ENCODE peak calls at places on chromosomes 7 and 10, in five cellular contexts. One of them, this sample, is unnamed.

GRCh38 chr7:137848095-137848494 is 1.3 kb upstream of the DGKI start:
- DNase-seq in A172: no peak
- DNase-seq in H7: no peak
- DNase-seq in activated CD8-positive, alpha-beta memory T cell treated with anti-CD3 and anti-CD28 coated beads for 1 hour: no peak
- DNase-seq in activated CD4-positive, alpha-beta T cell treated with anti-CD3 and anti-CD28 coated beads, Interleukin-2, amount 10 ng/mL, durations not matched to agents 24 days and 14 days: no peak
- DNase-seq in this sample: no peak

GRCh38 chr10:554182-554848 is 135.2 kb downstream of the DIP2C start:
- DNase-seq in A172: peak
- DNase-seq in H7: no peak
- DNase-seq in activated CD8-positive, alpha-beta memory T cell treated with anti-CD3 and anti-CD28 coated beads for 1 hour: no peak
- DNase-seq in activated CD4-positive, alpha-beta T cell treated with anti-CD3 and anti-CD28 coated beads, Interleukin-2, amount 10 ng/mL, durations not matched to agents 24 days and 14 days: no peak
- DNase-seq in this sample: no peak

GRCh38 chr7:27482219-27482618 is 180.5 kb downstream of the HIBADH start:
- DNase-seq in A172: no peak
- DNase-seq in H7: no peak
- DNase-seq in activated CD8-positive, alpha-beta memory T cell treated with anti-CD3 and anti-CD28 coated beads for 1 hour: no peak
- DNase-seq in activated CD4-positive, alpha-beta T cell treated with anti-CD3 and anti-CD28 coated beads, Interleukin-2, amount 10 ng/mL, durations not matched to agents 24 days and 14 days: no peak
- DNase-seq in this sample: no peak

GRCh38 chr10:93680414-93681047 is 21.9 kb downstream of the FRA10AC1 start:
- DNase-seq in A172: peak
- DNase-seq in H7: no peak
- DNase-seq in activated CD8-positive, alpha-beta memory T cell treated with anti-CD3 and anti-CD28 coated beads for 1 hour: no peak
- DNase-seq in activated CD4-positive, alpha-beta T cell treated with anti-CD3 and anti-CD28 coated beads, Interleukin-2, amount 10 ng/mL, durations not matched to agents 24 days and 14 days: no peak
- DNase-seq in this sample: peak

GRCh38 chr10:70758757-70759514 is 26.2 kb downstream of the TBATA start:
- DNase-seq in A172: peak
- DNase-seq in H7: peak
- DNase-seq in activated CD8-positive, alpha-beta memory T cell treated with anti-CD3 and anti-CD28 coated beads for 1 hour: peak
- DNase-seq in activated CD4-positive, alpha-beta T cell treated with anti-CD3 and anti-CD28 coated beads, Interleukin-2, amount 10 ng/mL, durations not matched to agents 24 days and 14 days: peak
- DNase-seq in this sample: peak

GRCh38 chr7:28750981-28751380 is 207.1 kb downstream of the TRIL start:
- DNase-seq in A172: peak
- DNase-seq in H7: peak
- DNase-seq in activated CD8-positive, alpha-beta memory T cell treated with anti-CD3 and anti-CD28 coated beads for 1 hour: no peak
- DNase-seq in activated CD4-positive, alpha-beta T cell treated with anti-CD3 and anti-CD28 coated beads, Interleukin-2, amount 10 ng/mL, durations not matched to agents 24 days and 14 days: no peak
- DNase-seq in this sample: no peak

GRCh38 chr7:40186586-40186985 is 51.8 kb downstream of the SUGCT start:
- DNase-seq in A172: no peak
- DNase-seq in H7: peak
- DNase-seq in activated CD8-positive, alpha-beta memory T cell treated with anti-CD3 and anti-CD28 coated beads for 1 hour: no peak
- DNase-seq in activated CD4-positive, alpha-beta T cell treated with anti-CD3 and anti-CD28 coated beads, Interleukin-2, amount 10 ng/mL, durations not matched to agents 24 days and 14 days: no peak
- DNase-seq in this sample: no peak

GRCh38 chr10:42937048-42937447 is 139.8 kb upstream of the RET start:
- DNase-seq in A172: no peak
- DNase-seq in H7: no peak
- DNase-seq in activated CD8-positive, alpha-beta memory T cell treated with anti-CD3 and anti-CD28 coated beads for 1 hour: no peak
- DNase-seq in activated CD4-positive, alpha-beta T cell treated with anti-CD3 and anti-CD28 coated beads, Interleukin-2, amount 10 ng/mL, durations not matched to agents 24 days and 14 days: no peak
- DNase-seq in this sample: no peak

GRCh38 chr10:132702601-132703304 is 83.2 kb downstream of the NKX6-2 start:
- DNase-seq in A172: no peak
- DNase-seq in H7: no peak
- DNase-seq in activated CD8-positive, alpha-beta memory T cell treated with anti-CD3 and anti-CD28 coated beads for 1 hour: no peak
- DNase-seq in activated CD4-positive, alpha-beta T cell treated with anti-CD3 and anti-CD28 coated beads, Interleukin-2, amount 10 ng/mL, durations not matched to agents 24 days and 14 days: no peak
- DNase-seq in this sample: no peak

GRCh38 chr10:10642741-10643280 is 374.9 kb upstream of the CELF2 start:
- DNase-seq in A172: no peak
- DNase-seq in H7: no peak
- DNase-seq in activated CD8-positive, alpha-beta memory T cell treated with anti-CD3 and anti-CD28 coated beads for 1 hour: no peak
- DNase-seq in activated CD4-positive, alpha-beta T cell treated with anti-CD3 and anti-CD28 coated beads, Interleukin-2, amount 10 ng/mL, durations not matched to agents 24 days and 14 days: no peak
- DNase-seq in this sample: no peak

GRCh38 chr7:45594780-45595535 is 20.8 kb downstream of the ADCY1 start:
- DNase-seq in A172: no peak
- DNase-seq in H7: peak
- DNase-seq in activated CD8-positive, alpha-beta memory T cell treated with anti-CD3 and anti-CD28 coated beads for 1 hour: no peak
- DNase-seq in activated CD4-positive, alpha-beta T cell treated with anti-CD3 and anti-CD28 coated beads, Interleukin-2, amount 10 ng/mL, durations not matched to agents 24 days and 14 days: no peak
- DNase-seq in this sample: no peak

GRCh38 chr10:132389631-132390454 is 7.2 kb upstream of the PWWP2B start:
- DNase-seq in A172: no peak
- DNase-seq in H7: peak
- DNase-seq in activated CD8-positive, alpha-beta memory T cell treated with anti-CD3 and anti-CD28 coated beads for 1 hour: no peak
- DNase-seq in activated CD4-positive, alpha-beta T cell treated with anti-CD3 and anti-CD28 coated beads, Interleukin-2, amount 10 ng/mL, durations not matched to agents 24 days and 14 days: no peak
- DNase-seq in this sample: no peak

GRCh38 chr10:78741541-78741940 is 327.2 kb upstream of the ZMIZ1 start:
- DNase-seq in A172: no peak
- DNase-seq in H7: no peak
- DNase-seq in activated CD8-positive, alpha-beta memory T cell treated with anti-CD3 and anti-CD28 coated beads for 1 hour: no peak
- DNase-seq in activated CD4-positive, alpha-beta T cell treated with anti-CD3 and anti-CD28 coated beads, Interleukin-2, amount 10 ng/mL, durations not matched to agents 24 days and 14 days: no peak
- DNase-seq in this sample: no peak

GRCh38 chr10:14838582-14839304 is 637 bp downstream of the HSPA14 start:
- DNase-seq in A172: peak
- DNase-seq in H7: peak
- DNase-seq in activated CD8-positive, alpha-beta memory T cell treated with anti-CD3 and anti-CD28 coated beads for 1 hour: no peak
- DNase-seq in activated CD4-positive, alpha-beta T cell treated with anti-CD3 and anti-CD28 coated beads, Interleukin-2, amount 10 ng/mL, durations not matched to agents 24 days and 14 days: peak
- DNase-seq in this sample: peak

GRCh38 chr7:142866361-142867096 is 11.7 kb downstream of the EPHB6 start:
- DNase-seq in A172: peak
- DNase-seq in H7: peak
- DNase-seq in activated CD8-positive, alpha-beta memory T cell treated with anti-CD3 and anti-CD28 coated beads for 1 hour: no peak
- DNase-seq in activated CD4-positive, alpha-beta T cell treated with anti-CD3 and anti-CD28 coated beads, Interleukin-2, amount 10 ng/mL, durations not matched to agents 24 days and 14 days: peak
- DNase-seq in this sample: peak

GRCh38 chr10:109928393-109928792 is 5.1 kb upstream of the XPNPEP1 start:
- DNase-seq in A172: no peak
- DNase-seq in H7: no peak
- DNase-seq in activated CD8-positive, alpha-beta memory T cell treated with anti-CD3 and anti-CD28 coated beads for 1 hour: no peak
- DNase-seq in activated CD4-positive, alpha-beta T cell treated with anti-CD3 and anti-CD28 coated beads, Interleukin-2, amount 10 ng/mL, durations not matched to agents 24 days and 14 days: no peak
- DNase-seq in this sample: no peak

GRCh38 chr7:132216847-132217246 is 359.4 kb downstream of the PLXNA4 start:
- DNase-seq in A172: no peak
- DNase-seq in H7: no peak
- DNase-seq in activated CD8-positive, alpha-beta memory T cell treated with anti-CD3 and anti-CD28 coated beads for 1 hour: no peak
- DNase-seq in activated CD4-positive, alpha-beta T cell treated with anti-CD3 and anti-CD28 coated beads, Interleukin-2, amount 10 ng/mL, durations not matched to agents 24 days and 14 days: no peak
- DNase-seq in this sample: no peak

GRCh38 chr7:148242271-148242801 is 348.2 kb upstream of the C7orf33 start:
- DNase-seq in A172: peak
- DNase-seq in H7: peak
- DNase-seq in activated CD8-positive, alpha-beta memory T cell treated with anti-CD3 and anti-CD28 coated beads for 1 hour: no peak
- DNase-seq in activated CD4-positive, alpha-beta T cell treated with anti-CD3 and anti-CD28 coated beads, Interleukin-2, amount 10 ng/mL, durations not matched to agents 24 days and 14 days: no peak
- DNase-seq in this sample: peak

GRCh38 chr7:19560111-19560883 is 148.5 kb downstream of the POLR1F start:
- DNase-seq in A172: peak
- DNase-seq in H7: no peak
- DNase-seq in activated CD8-positive, alpha-beta memory T cell treated with anti-CD3 and anti-CD28 coated beads for 1 hour: no peak
- DNase-seq in activated CD4-positive, alpha-beta T cell treated with anti-CD3 and anti-CD28 coated beads, Interleukin-2, amount 10 ng/mL, durations not matched to agents 24 days and 14 days: no peak
- DNase-seq in this sample: no peak

GRCh38 chr7:18402488-18403183 is 92.9 kb upstream of the HDAC9 start:
- DNase-seq in A172: peak
- DNase-seq in H7: no peak
- DNase-seq in activated CD8-positive, alpha-beta memory T cell treated with anti-CD3 and anti-CD28 coated beads for 1 hour: no peak
- DNase-seq in activated CD4-positive, alpha-beta T cell treated with anti-CD3 and anti-CD28 coated beads, Interleukin-2, amount 10 ng/mL, durations not matched to agents 24 days and 14 days: no peak
- DNase-seq in this sample: no peak

GRCh38 chr7:73738220-73738611 is 386 bp downstream of the ABHD11 start:
- DNase-seq in A172: peak
- DNase-seq in H7: peak
- DNase-seq in activated CD8-positive, alpha-beta memory T cell treated with anti-CD3 and anti-CD28 coated beads for 1 hour: no peak
- DNase-seq in activated CD4-positive, alpha-beta T cell treated with anti-CD3 and anti-CD28 coated beads, Interleukin-2, amount 10 ng/mL, durations not matched to agents 24 days and 14 days: peak
- DNase-seq in this sample: peak

GRCh38 chr7:104045183-104045582 is 55.7 kb upstream of the RELN start:
- DNase-seq in A172: peak
- DNase-seq in H7: no peak
- DNase-seq in activated CD8-positive, alpha-beta memory T cell treated with anti-CD3 and anti-CD28 coated beads for 1 hour: no peak
- DNase-seq in activated CD4-positive, alpha-beta T cell treated with anti-CD3 and anti-CD28 coated beads, Interleukin-2, amount 10 ng/mL, durations not matched to agents 24 days and 14 days: no peak
- DNase-seq in this sample: no peak

GRCh38 chr7:10704653-10705052 is 269.0 kb upstream of the PHF14 start:
- DNase-seq in A172: no peak
- DNase-seq in H7: no peak
- DNase-seq in activated CD8-positive, alpha-beta memory T cell treated with anti-CD3 and anti-CD28 coated beads for 1 hour: no peak
- DNase-seq in activated CD4-positive, alpha-beta T cell treated with anti-CD3 and anti-CD28 coated beads, Interleukin-2, amount 10 ng/mL, durations not matched to agents 24 days and 14 days: no peak
- DNase-seq in this sample: no peak

This sample was measured in Ammon's horn.